ENCODE peak calls at places on chromosomes 16 and 17, in ten cellular contexts. G is endothelial cell of umbilical vein, U is tibial nerve, Y is transverse colon, E is heart left ventricle, K is gastrocnemius medialis, P is esophagus squamous epithelium, O is body of pancreas, C is Peyer's patch, A is adrenal gland. J is an unnamed sample.

GRCh38 chr16:14427371-14427948 is 202.6 kb downstream of the PARN start:
- DNase-seq in U (no peak), O (no peak), C (no peak), E (no peak), P (no peak), A (no peak), G (no peak), K (no peak), Y (no peak), J (no peak)

GRCh38 chr16:21158208-21159110 is at the start of gene LDAF1:
- DNase-seq in P (peak; percentile 11), A (peak; percentile 78), K (peak; percentile 64), U (peak; percentile 61), E (peak; percentile 85), O (peak; percentile 90), C (peak; percentile 91), G (peak; percentile 62), Y (peak; percentile 91), J (peak; percentile 94)

GRCh38 chr17:65588194-65588808 is 26.9 kb upstream of the AXIN2 start:
- DNase-seq in C (peak; percentile 90), P (no peak), O (peak; percentile 62), A (peak; percentile 56), Y (peak; percentile 78), K (no peak), G (no peak), E (peak; percentile 14), U (no peak), J (no peak)

GRCh38 chr17:7022791-7023571 is at the start of gene BCL6B:
- DNase-seq in O (no peak), P (no peak), C (no peak), Y (no peak), G (peak; percentile 78), E (peak; percentile 75), A (no peak), U (no peak), K (no peak), J (no peak)

GRCh38 chr17:9900019-9900594 is 5.0 kb downstream of the RCVRN start:
- DNase-seq in P (no peak), O (no peak), K (no peak), Y (no peak), G (no peak), U (no peak), A (no peak), C (no peak), E (no peak), J (no peak)

GRCh38 chr16:30186444-30186781 is 3.0 kb downstream of the CORO1A start:
- DNase-seq in G (no peak), A (no peak), O (no peak), C (no peak), E (no peak), K (no peak), Y (no peak), P (no peak), U (no peak), J (no peak)

GRCh38 chr16:66512589-66513404 is 37.1 kb downstream of the TK2 start:
- DNase-seq in Y (no peak), G (peak; percentile 36), A (no peak), C (peak; percentile 20), O (no peak), K (no peak), E (no peak), P (no peak), U (no peak), J (no peak)

GRCh38 chr16:57749101-57749692 is 13.6 kb downstream of the KATNB1 start:
- DNase-seq in O (no peak), G (no peak), K (no peak), C (no peak), U (no peak), Y (no peak), A (no peak), E (no peak), P (no peak), J (no peak)

GRCh38 chr17:55722016-55722706 is 503 bp downstream of the TMEM100 start:
- DNase-seq in C (no peak), O (no peak), E (no peak), U (no peak), G (no peak), K (no peak), P (no peak), Y (no peak), A (no peak), J (no peak)

DNA sequence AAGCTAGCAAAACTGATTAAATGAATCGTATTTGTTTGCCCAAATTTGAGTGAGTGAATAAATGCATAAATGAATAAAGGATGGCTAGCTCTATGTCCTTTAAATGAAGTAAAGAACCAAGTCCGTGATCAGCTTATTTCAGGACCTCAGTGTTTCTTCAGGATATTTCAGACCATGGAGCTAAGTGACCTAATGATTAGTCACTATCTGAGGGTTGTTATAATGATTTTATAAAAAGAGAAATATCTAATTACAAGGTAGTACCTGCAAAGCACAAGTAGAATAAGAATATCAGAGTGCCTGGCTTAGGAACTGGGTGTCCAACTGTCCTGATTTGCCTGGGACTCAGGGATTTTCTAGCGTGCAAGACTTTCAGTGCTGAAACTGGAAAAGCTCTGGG is 12.5 kb downstream of the KCNJ2 start:
- DNase-seq in Y (no peak), O (no peak), U (no peak), K (no peak), G (peak; percentile 13), P (no peak), A (no peak), E (no peak), C (no peak), J (no peak)
- H3K27ac ChIP-seq in Y (no peak overlapping the region), O (no peak overlapping the region), U (no peak overlapping the region), K (peak overlapping the region; percentile 76), G (no peak overlapping the region), P (no peak overlapping the region), A (no peak overlapping the region), E (no peak overlapping the region), C (no peak overlapping the region), J (no peak overlapping the region)

GRCh38 chr16:86781046-86781445 is 202.7 kb downstream of the FOXL1 start:
- DNase-seq in Y (no peak), O (no peak), K (no peak), A (no peak), P (no peak), U (no peak), C (no peak), E (no peak), G (no peak), J (no peak)

GRCh38 chr16:86787538-86787937 is 209.2 kb downstream of the FOXL1 start:
- DNase-seq in P (no peak), Y (no peak), U (no peak), C (no peak), K (no peak), O (no peak), A (no peak), E (no peak), G (no peak), J (no peak)

GRCh38 chr16:86783626-86784266 is 205.4 kb downstream of the FOXL1 start:
- DNase-seq in Y (no peak), U (no peak), G (no peak), O (no peak), E (no peak), C (no peak), K (no peak), P (no peak), A (no peak), J (no peak)

GRCh38 chr16:86786338-86786737 is 208.0 kb downstream of the FOXL1 start:
- DNase-seq in E (no peak), P (no peak), G (no peak), Y (no peak), A (no peak), K (no peak), O (no peak), C (no peak), U (no peak), J (no peak)

GRCh38 chr16:86784267-86784626 is 205.9 kb downstream of the FOXL1 start:
- DNase-seq in E (no peak), U (no peak), P (no peak), Y (no peak), G (no peak), C (no peak), K (no peak), O (no peak), A (no peak), J (no peak)
- TF ChIP-seq POLR2A in E (no peak), U (no peak), P (no peak), Y (no peak), G (no peak), C (no peak), K (no peak), O (no peak), A (no peak), J (no peak)

DNA sequence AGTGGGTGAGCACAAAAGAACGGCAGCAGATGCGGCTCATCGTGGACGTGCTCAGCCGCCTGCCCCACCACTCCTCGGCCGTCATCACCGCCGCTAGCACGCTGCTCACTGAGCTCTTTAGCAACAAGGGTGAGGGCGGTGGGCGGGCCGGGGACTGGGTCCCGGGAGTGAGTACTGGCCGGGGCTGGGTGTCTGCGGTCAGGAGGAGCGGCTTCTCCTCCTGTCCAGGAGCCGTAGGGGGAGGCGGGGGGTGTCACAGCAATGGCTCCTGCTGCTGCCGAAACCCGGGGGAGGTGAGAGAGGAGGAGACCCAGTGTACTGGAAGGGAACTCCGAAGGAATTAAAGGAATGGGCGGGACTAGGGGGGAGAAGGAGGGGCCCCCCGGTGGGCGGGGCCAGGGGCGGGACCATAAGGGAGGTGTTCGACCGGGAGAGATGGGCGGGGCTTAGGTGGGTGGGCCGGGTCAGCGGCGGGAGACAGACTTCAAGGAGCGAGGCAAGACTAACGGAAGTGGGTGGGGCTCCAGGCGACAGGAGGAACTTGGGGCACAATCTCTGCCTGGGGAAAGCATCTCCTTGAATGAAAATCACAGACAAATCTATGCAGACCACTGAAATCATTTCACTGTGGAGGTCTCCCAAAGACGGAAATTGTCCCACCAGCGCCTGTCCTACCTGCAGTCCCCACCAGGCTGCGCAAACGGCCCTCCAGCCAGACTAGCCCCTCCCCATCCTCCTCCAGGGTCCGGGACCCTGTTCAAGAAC is 2.3 kb downstream of the NAGS start:
- DNase-seq in C (peak; percentile 100), E (peak; percentile 96), G (peak; percentile 93), Y (peak; percentile 100), A (peak; percentile 97), U (peak; percentile 96), O (peak; percentile 100), K (peak; percentile 92), P (peak; percentile 86), J (peak; percentile 99)
- H3K27ac ChIP-seq in C (peak overlapping the region; percentile 65), E (no peak overlapping the region), G (no peak overlapping the region), Y (peak overlapping the region; percentile 63), A (no peak overlapping the region), U (no peak overlapping the region), O (no peak overlapping the region), K (peak overlapping the region; percentile 32), P (peak overlapping the region; percentile 84), J (peak overlapping the region; percentile 69)

DNA sequence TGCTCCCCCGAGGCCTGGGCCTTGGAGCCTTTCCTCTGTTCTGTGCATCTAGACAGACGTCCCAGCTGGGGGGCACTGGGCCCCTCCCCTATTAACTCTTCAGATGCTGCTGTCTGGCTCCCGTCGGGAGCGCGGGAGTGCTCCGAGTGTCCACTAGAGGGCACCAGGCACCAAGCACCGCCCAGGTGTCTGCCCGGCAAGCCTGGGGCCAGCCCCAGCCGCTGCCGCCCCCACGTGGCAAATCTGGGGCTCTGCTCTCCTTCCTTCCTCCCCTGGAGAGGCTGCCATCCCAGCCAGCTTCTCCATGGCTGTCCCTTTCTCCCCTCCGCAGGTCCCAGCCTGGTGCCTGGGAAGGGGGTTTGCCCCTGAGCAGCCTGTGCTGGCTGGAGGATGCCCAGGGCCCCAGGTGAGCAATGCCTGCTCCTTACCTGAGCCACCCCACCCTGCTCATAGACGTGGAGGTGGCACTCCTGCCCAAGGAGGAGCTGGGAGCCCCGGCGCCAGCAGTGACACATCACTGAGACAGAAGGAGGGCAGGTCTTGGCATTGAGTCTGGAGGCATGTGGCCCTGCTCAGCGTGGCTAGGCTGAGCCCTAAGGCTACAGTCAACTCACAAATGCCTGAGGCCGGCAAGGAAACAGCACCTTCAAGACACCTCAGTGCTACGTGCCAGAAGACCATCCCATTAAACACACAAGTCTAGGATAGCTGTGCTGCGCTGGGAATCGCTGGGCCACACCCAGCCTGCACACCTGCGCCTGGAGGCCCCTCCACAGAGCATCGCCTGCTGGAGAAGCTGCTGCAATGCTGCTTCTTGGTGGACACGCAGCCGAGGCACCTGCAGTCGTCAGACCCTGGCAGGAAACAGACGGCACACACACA is 19.7 kb downstream of the TMEM235 start:
- DNase-seq in O (peak; percentile 87), K (peak; percentile 58), Y (peak; percentile 87), C (peak; percentile 91), G (peak; percentile 78), A (peak; percentile 87), E (peak; percentile 83), U (peak; percentile 64), P (no peak), J (no peak)
- TF ChIP-seq POLR2A in O (no peak), K (no peak), Y (no peak), C (no peak), G (no peak), A (no peak), E (no peak), U (no peak), P (no peak), J (no peak)